ENCODE peak calls at places on chromosome 19, in five cellular contexts. W is aorta; X is fibroblast of pulmonary artery; R is NCI-H69; U is stimulated activated CD8-positive, alpha-beta memory T cell treated with anti-CD3 and anti-CD28 coated beads, Interleukin-4, amount 100 ng/mL, for 1 hour. P is an unnamed sample.

GRCh38 chr19:30708416-30708815 is 336.2 kb downstream of the ZNF536 start:
- DNase-seq in W (no peak), X (no peak), R (no peak), U (no peak), P (peak; percentile 35)

GRCh38 chr19:55489711-55490477 is 1.7 kb downstream of the SSC5D start:
- DNase-seq in W (no peak), X (no peak), R (no peak), U (no peak), P (no peak)

GRCh38 chr19:3119071-3119781 is 16.6 kb upstream of the GNA15 start:
- DNase-seq in W (no peak), X (no peak), R (no peak), U (no peak), P (no peak)

GRCh38 chr19:1852294-1852646 is 4.0 kb upstream of the REXO1 start:
- DNase-seq in W (no peak), X (no peak), R (peak; percentile 80), U (no peak), P (no peak)

GRCh38 chr19:5534787-5535586 is 32.8 kb downstream of the TINCR start:
- DNase-seq in W (no peak), X (no peak), R (peak; percentile 18), U (no peak), P (no peak)

GRCh38 chr19:15323496-15324235 is 8.7 kb downstream of the BRD4 start:
- DNase-seq in W (peak; percentile 79), X (peak; percentile 67), R (no peak), U (no peak), P (peak; percentile 78)

GRCh38 chr19:3055741-3056453 is 6.4 kb downstream of the TLE5 start:
- DNase-seq in W (no peak), X (no peak), R (peak; percentile 98), U (no peak), P (no peak)

GRCh38 chr19:2986951-2987491 is 9.7 kb downstream of the TLE6 start:
- DNase-seq in W (no peak), X (no peak), R (peak; percentile 88), U (no peak), P (no peak)

GRCh38 chr19:32652893-32653625 is 21.9 kb downstream of the ANKRD27 start:
- DNase-seq in W (peak; percentile 82), X (peak; percentile 77), R (peak; percentile 90), U (no peak), P (no peak)

GRCh38 chr19:996051-996838 is 4.0 kb upstream of the GRIN3B start:
- DNase-seq in W (no peak), X (peak; percentile 57), R (peak; percentile 87), U (peak; percentile 39), P (peak; percentile 86)

GRCh38 chr19:57053401-57053800 is 66.4 kb upstream of the USP29 start:
- DNase-seq in W (no peak), X (no peak), R (no peak), U (no peak), P (no peak)

GRCh38 chr19:7191946-7192691 is 102.1 kb downstream of the INSR start:
- DNase-seq in W (no peak), X (no peak), R (no peak), U (no peak), P (no peak)

GRCh38 chr19:34712606-34713261 is 21.3 kb upstream of the ZNF181 start:
- DNase-seq in W (no peak), X (peak; percentile 90), R (peak; percentile 84), U (no peak), P (no peak)

GRCh38 chr19:55258476-55258827 is 365 bp downstream of the PPP6R1 start:
- DNase-seq in W (peak; percentile 83), X (peak; percentile 15), R (peak; percentile 70), U (no peak), P (no peak)

GRCh38 chr19:55461974-55462628 is 659 bp upstream of the ISOC2 start:
- DNase-seq in W (no peak), X (peak; percentile 53), R (peak; percentile 70), U (no peak), P (no peak)

GRCh38 chr19:14091885-14092462 is 1.4 kb upstream of the SAMD1 start:
- DNase-seq in W (no peak), X (no peak), R (peak; percentile 52), U (no peak), P (peak; percentile 88)

GRCh38 chr19:52345162-52345561 is 9.1 kb downstream of the ZNF610 start:
- DNase-seq in W (no peak), X (no peak), R (no peak), U (no peak), P (no peak)

GRCh38 chr19:38035515-38036495 is 128.8 kb downstream of the SIPA1L3 start:
- DNase-seq in W (peak; percentile 76), X (peak; percentile 39), R (peak; percentile 56), U (no peak), P (no peak)

P was measured in spleen.